ENCODE peak calls at places on chromosomes 5 and 9, in nine cellular contexts. One of them, this sample, is unnamed.

GRCh38 chr9:126232461-126232860 is 94.2 kb upstream of the MVB12B start:
- DNase-seq in HepG2: no peak
- DNase-seq in uterus: no peak
- DNase-seq in naive thymus-derived CD4-positive, alpha-beta T cell: no peak
- DNase-seq in body of pancreas: no peak
- DNase-seq in H1: no peak
- DNase-seq in CD4-positive, alpha-beta T cell: no peak
- DNase-seq in CD8-positive, alpha-beta memory T cell: no peak
- DNase-seq in tibial artery: no peak
- DNase-seq in this sample: no peak

GRCh38 chr5:1337490-1338195 is 7.3 kb downstream of the CLPTM1L start:
- DNase-seq in HepG2: no peak
- DNase-seq in uterus: no peak
- DNase-seq in naive thymus-derived CD4-positive, alpha-beta T cell: no peak
- DNase-seq in body of pancreas: no peak
- DNase-seq in H1: no peak
- DNase-seq in CD4-positive, alpha-beta T cell: no peak
- DNase-seq in CD8-positive, alpha-beta memory T cell: no peak
- DNase-seq in tibial artery: no peak
- DNase-seq in this sample: no peak

GRCh38 chr5:1542755-1543154 is 19.0 kb upstream of the LPCAT1 start:
- DNase-seq in HepG2: no peak
- DNase-seq in uterus: peak
- DNase-seq in naive thymus-derived CD4-positive, alpha-beta T cell: no peak
- DNase-seq in body of pancreas: no peak
- DNase-seq in H1: no peak
- DNase-seq in CD4-positive, alpha-beta T cell: no peak
- DNase-seq in CD8-positive, alpha-beta memory T cell: no peak
- DNase-seq in tibial artery: peak
- DNase-seq in this sample: no peak

GRCh38 chr5:72242796-72243475 is 77.1 kb downstream of the MRPS27 start:
- DNase-seq in HepG2: no peak
- DNase-seq in uterus: no peak
- DNase-seq in naive thymus-derived CD4-positive, alpha-beta T cell: no peak
- DNase-seq in body of pancreas: no peak
- DNase-seq in H1: no peak
- DNase-seq in CD4-positive, alpha-beta T cell: no peak
- DNase-seq in CD8-positive, alpha-beta memory T cell: no peak
- DNase-seq in tibial artery: no peak
- DNase-seq in this sample: no peak

GRCh38 chr9:117784996-117785395 is 80.8 kb downstream of the TLR4 start:
- DNase-seq in HepG2: no peak
- DNase-seq in uterus: no peak
- DNase-seq in naive thymus-derived CD4-positive, alpha-beta T cell: no peak
- DNase-seq in body of pancreas: no peak
- DNase-seq in H1: no peak
- DNase-seq in CD4-positive, alpha-beta T cell: no peak
- DNase-seq in CD8-positive, alpha-beta memory T cell: no peak
- DNase-seq in tibial artery: no peak
- DNase-seq in this sample: no peak

GRCh38 chr5:96961053-96961452 is 25.2 kb downstream of the LNPEP start:
- DNase-seq in HepG2: no peak
- DNase-seq in uterus: no peak
- DNase-seq in naive thymus-derived CD4-positive, alpha-beta T cell: peak
- DNase-seq in body of pancreas: no peak
- DNase-seq in H1: no peak
- DNase-seq in CD4-positive, alpha-beta T cell: no peak
- DNase-seq in CD8-positive, alpha-beta memory T cell: peak
- DNase-seq in tibial artery: no peak
- DNase-seq in this sample: no peak

GRCh38 chr5:168946363-168946762 is 354.6 kb downstream of the SLIT3 start:
- DNase-seq in HepG2: no peak
- DNase-seq in uterus: no peak
- DNase-seq in naive thymus-derived CD4-positive, alpha-beta T cell: no peak
- DNase-seq in body of pancreas: no peak
- DNase-seq in H1: peak
- DNase-seq in CD4-positive, alpha-beta T cell: no peak
- DNase-seq in CD8-positive, alpha-beta memory T cell: no peak
- DNase-seq in tibial artery: no peak
- DNase-seq in this sample: peak

GRCh38 chr9:108014353-108014752 is 524.8 kb upstream of the KLF4 start:
- DNase-seq in HepG2: no peak
- DNase-seq in uterus: no peak
- DNase-seq in naive thymus-derived CD4-positive, alpha-beta T cell: no peak
- DNase-seq in body of pancreas: no peak
- DNase-seq in H1: no peak
- DNase-seq in CD4-positive, alpha-beta T cell: no peak
- DNase-seq in CD8-positive, alpha-beta memory T cell: no peak
- DNase-seq in tibial artery: no peak
- DNase-seq in this sample: no peak

GRCh38 chr5:15763754-15764153 is 263.8 kb downstream of the FBXL7 start:
- DNase-seq in HepG2: no peak
- DNase-seq in uterus: no peak
- DNase-seq in naive thymus-derived CD4-positive, alpha-beta T cell: no peak
- DNase-seq in body of pancreas: no peak
- DNase-seq in H1: no peak
- DNase-seq in CD4-positive, alpha-beta T cell: no peak
- DNase-seq in CD8-positive, alpha-beta memory T cell: no peak
- DNase-seq in tibial artery: no peak
- DNase-seq in this sample: no peak

GRCh38 chr9:110088099-110088498 is 119.9 kb downstream of the C9orf152 start:
- DNase-seq in HepG2: no peak
- DNase-seq in uterus: no peak
- DNase-seq in naive thymus-derived CD4-positive, alpha-beta T cell: no peak
- DNase-seq in body of pancreas: no peak
- DNase-seq in H1: no peak
- DNase-seq in CD4-positive, alpha-beta T cell: no peak
- DNase-seq in CD8-positive, alpha-beta memory T cell: no peak
- DNase-seq in tibial artery: no peak
- DNase-seq in this sample: no peak

GRCh38 chr5:32311404-32312193 is 1.1 kb downstream of the MTMR12 start:
- DNase-seq in HepG2: no peak
- DNase-seq in uterus: no peak
- DNase-seq in naive thymus-derived CD4-positive, alpha-beta T cell: no peak
- DNase-seq in body of pancreas: no peak
- DNase-seq in H1: no peak
- DNase-seq in CD4-positive, alpha-beta T cell: no peak
- DNase-seq in CD8-positive, alpha-beta memory T cell: no peak
- DNase-seq in tibial artery: no peak
- DNase-seq in this sample: no peak

GRCh38 chr9:113390192-113390960 is 10.7 kb downstream of the ALAD start:
- DNase-seq in HepG2: no peak
- DNase-seq in uterus: no peak
- DNase-seq in naive thymus-derived CD4-positive, alpha-beta T cell: no peak
- DNase-seq in body of pancreas: no peak
- DNase-seq in H1: no peak
- DNase-seq in CD4-positive, alpha-beta T cell: no peak
- DNase-seq in CD8-positive, alpha-beta memory T cell: no peak
- DNase-seq in tibial artery: no peak
- DNase-seq in this sample: no peak

GRCh38 chr5:54993318-54993717 is 7.9 kb upstream of the ESM1 start:
- DNase-seq in HepG2: no peak
- DNase-seq in uterus: no peak
- DNase-seq in naive thymus-derived CD4-positive, alpha-beta T cell: no peak
- DNase-seq in body of pancreas: no peak
- DNase-seq in H1: no peak
- DNase-seq in CD4-positive, alpha-beta T cell: no peak
- DNase-seq in CD8-positive, alpha-beta memory T cell: no peak
- DNase-seq in tibial artery: no peak
- DNase-seq in this sample: no peak

GRCh38 chr5:54524082-54524481 is 6.5 kb downstream of the SNX18 start:
- DNase-seq in HepG2: no peak
- DNase-seq in uterus: no peak
- DNase-seq in naive thymus-derived CD4-positive, alpha-beta T cell: no peak
- DNase-seq in body of pancreas: no peak
- DNase-seq in H1: no peak
- DNase-seq in CD4-positive, alpha-beta T cell: no peak
- DNase-seq in CD8-positive, alpha-beta memory T cell: no peak
- DNase-seq in tibial artery: no peak
- DNase-seq in this sample: no peak

GRCh38 chr5:122175852-122176251 is 46.5 kb downstream of the ZNF474 start:
- DNase-seq in HepG2: no peak
- DNase-seq in uterus: no peak
- DNase-seq in naive thymus-derived CD4-positive, alpha-beta T cell: no peak
- DNase-seq in body of pancreas: no peak
- DNase-seq in H1: no peak
- DNase-seq in CD4-positive, alpha-beta T cell: no peak
- DNase-seq in CD8-positive, alpha-beta memory T cell: no peak
- DNase-seq in tibial artery: no peak
- DNase-seq in this sample: no peak

GRCh38 chr5:120734033-120734432 is 269.9 kb downstream of the PRR16 start:
- DNase-seq in HepG2: no peak
- DNase-seq in uterus: no peak
- DNase-seq in naive thymus-derived CD4-positive, alpha-beta T cell: no peak
- DNase-seq in body of pancreas: no peak
- DNase-seq in H1: peak
- DNase-seq in CD4-positive, alpha-beta T cell: no peak
- DNase-seq in CD8-positive, alpha-beta memory T cell: no peak
- DNase-seq in tibial artery: no peak
- DNase-seq in this sample: peak

GRCh38 chr5:68873198-68873597 is 220.6 kb upstream of the SLC30A5 start:
- DNase-seq in HepG2: no peak
- DNase-seq in uterus: no peak
- DNase-seq in naive thymus-derived CD4-positive, alpha-beta T cell: no peak
- DNase-seq in body of pancreas: no peak
- DNase-seq in H1: no peak
- DNase-seq in CD4-positive, alpha-beta T cell: no peak
- DNase-seq in CD8-positive, alpha-beta memory T cell: no peak
- DNase-seq in tibial artery: no peak
- DNase-seq in this sample: no peak

GRCh38 chr9:5336683-5337082 is 3.0 kb downstream of the RLN1 start:
- DNase-seq in HepG2: no peak
- DNase-seq in uterus: no peak
- DNase-seq in naive thymus-derived CD4-positive, alpha-beta T cell: peak
- DNase-seq in body of pancreas: no peak
- DNase-seq in H1: no peak
- DNase-seq in CD4-positive, alpha-beta T cell: peak
- DNase-seq in CD8-positive, alpha-beta memory T cell: peak
- DNase-seq in tibial artery: no peak
- DNase-seq in this sample: no peak

DNA sequence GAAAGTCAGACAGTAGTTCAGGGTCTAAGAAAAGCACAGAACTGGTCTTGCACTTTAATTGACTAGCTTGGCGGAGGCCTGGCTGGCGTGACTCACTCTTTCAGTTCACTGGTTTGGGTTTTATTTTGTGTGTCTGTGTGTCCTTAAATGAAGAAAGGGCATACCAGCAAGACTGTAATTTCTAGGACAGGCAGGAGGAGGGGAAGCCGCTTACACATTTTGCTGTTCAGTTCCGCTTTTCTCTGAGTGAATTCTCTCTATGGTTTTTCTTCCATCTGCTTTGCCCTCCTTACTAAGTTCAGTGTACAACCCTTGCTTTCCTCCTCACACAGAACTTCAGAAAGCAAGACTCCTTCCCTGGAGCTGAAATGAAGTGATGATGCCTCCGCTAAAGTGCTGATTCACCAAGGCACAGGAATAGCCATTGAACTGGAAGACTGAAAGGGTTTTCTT is 150.8 kb downstream of the MEF2C start:
- DNase-seq in HepG2: no peak
- DNase-seq in uterus: peak
- DNase-seq in naive thymus-derived CD4-positive, alpha-beta T cell: no peak
- DNase-seq in body of pancreas: no peak
- DNase-seq in H1: no peak
- DNase-seq in CD4-positive, alpha-beta T cell: no peak
- DNase-seq in CD8-positive, alpha-beta memory T cell: no peak
- DNase-seq in tibial artery: peak
- DNase-seq in this sample: no peak
- H3K27ac ChIP-seq in HepG2: no peak
- H3K27ac ChIP-seq in uterus: peak
- H3K27ac ChIP-seq in naive thymus-derived CD4-positive, alpha-beta T cell: no peak
- H3K27ac ChIP-seq in body of pancreas: no peak
- H3K27ac ChIP-seq in H1: no peak
- H3K27ac ChIP-seq in CD4-positive, alpha-beta T cell: no peak
- H3K27ac ChIP-seq in CD8-positive, alpha-beta memory T cell: no peak
- H3K27ac ChIP-seq in tibial artery: peak
- H3K27ac ChIP-seq in this sample: no peak

DNA sequence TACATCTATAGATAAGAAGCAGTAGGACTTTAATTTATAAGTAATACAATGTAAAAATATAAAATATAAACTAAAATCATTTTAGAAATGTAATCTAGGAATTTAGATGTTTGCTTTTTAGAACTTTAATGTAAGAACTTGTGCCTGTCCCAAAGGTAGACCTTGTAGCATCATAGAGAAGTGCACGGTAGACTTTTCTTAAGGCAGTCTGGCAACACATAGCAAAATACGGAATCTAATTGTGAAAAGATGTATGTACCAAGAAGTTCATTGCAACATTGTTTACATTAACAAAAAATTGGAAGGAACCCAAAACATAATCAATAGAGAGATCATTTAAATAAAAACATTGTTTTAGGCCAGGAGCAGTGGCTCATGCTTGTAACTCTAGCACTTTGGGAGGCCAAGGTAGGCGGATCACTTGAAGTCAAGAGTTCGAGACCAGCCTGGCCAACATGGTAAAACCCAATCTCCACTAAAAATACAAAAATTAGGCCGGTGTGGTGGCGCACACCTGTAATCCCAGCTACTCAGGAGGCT is 84.6 kb upstream of the SMIM15 start:
- DNase-seq in HepG2: no peak
- DNase-seq in uterus: no peak
- DNase-seq in naive thymus-derived CD4-positive, alpha-beta T cell: no peak
- DNase-seq in body of pancreas: peak
- DNase-seq in H1: no peak
- DNase-seq in CD4-positive, alpha-beta T cell: no peak
- DNase-seq in CD8-positive, alpha-beta memory T cell: no peak
- DNase-seq in tibial artery: no peak
- DNase-seq in this sample: no peak
- H3K27ac ChIP-seq in HepG2: no peak
- H3K27ac ChIP-seq in uterus: no peak
- H3K27ac ChIP-seq in naive thymus-derived CD4-positive, alpha-beta T cell: no peak
- H3K27ac ChIP-seq in body of pancreas: peak
- H3K27ac ChIP-seq in H1: no peak
- H3K27ac ChIP-seq in CD4-positive, alpha-beta T cell: no peak
- H3K27ac ChIP-seq in CD8-positive, alpha-beta memory T cell: no peak
- H3K27ac ChIP-seq in tibial artery: no peak
- H3K27ac ChIP-seq in this sample: no peak

DNA sequence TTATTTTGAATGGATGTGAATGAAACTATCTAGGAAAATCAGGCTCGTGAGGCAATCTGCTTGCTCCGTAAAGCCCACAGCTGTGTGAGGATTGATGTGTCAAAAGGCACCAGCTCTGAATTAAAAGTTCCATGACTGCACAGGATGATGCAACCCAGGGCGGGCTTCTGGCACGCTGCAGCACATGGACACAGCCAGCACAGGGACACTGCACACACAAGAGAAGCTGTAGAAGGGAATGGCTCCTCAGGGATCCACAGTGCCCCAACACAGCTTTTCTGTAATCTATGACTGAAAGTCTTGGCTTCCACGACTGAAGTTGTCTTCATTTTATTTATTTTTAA is 151.0 kb downstream of the GCNT1 start:
- DNase-seq in HepG2: no peak
- DNase-seq in uterus: peak
- DNase-seq in naive thymus-derived CD4-positive, alpha-beta T cell: no peak
- DNase-seq in body of pancreas: peak
- DNase-seq in H1: no peak
- DNase-seq in CD4-positive, alpha-beta T cell: no peak
- DNase-seq in CD8-positive, alpha-beta memory T cell: no peak
- DNase-seq in tibial artery: peak
- DNase-seq in this sample: no peak
- H3K27ac ChIP-seq in HepG2: no peak
- H3K27ac ChIP-seq in uterus: no peak
- H3K27ac ChIP-seq in naive thymus-derived CD4-positive, alpha-beta T cell: no peak
- H3K27ac ChIP-seq in body of pancreas: no peak
- H3K27ac ChIP-seq in H1: no peak
- H3K27ac ChIP-seq in CD4-positive, alpha-beta T cell: no peak
- H3K27ac ChIP-seq in CD8-positive, alpha-beta memory T cell: no peak
- H3K27ac ChIP-seq in tibial artery: no peak
- H3K27ac ChIP-seq in this sample: no peak

GRCh38 chr9:20623748-20624124 is 1.4 kb upstream of the MLLT3 start:
- DNase-seq in HepG2: no peak
- DNase-seq in uterus: no peak
- DNase-seq in naive thymus-derived CD4-positive, alpha-beta T cell: no peak
- DNase-seq in body of pancreas: no peak
- DNase-seq in H1: no peak
- DNase-seq in CD4-positive, alpha-beta T cell: no peak
- DNase-seq in CD8-positive, alpha-beta memory T cell: no peak
- DNase-seq in tibial artery: no peak
- DNase-seq in this sample: no peak
- H3K27ac ChIP-seq in HepG2: no peak
- H3K27ac ChIP-seq in uterus: peak
- H3K27ac ChIP-seq in naive thymus-derived CD4-positive, alpha-beta T cell: peak
- H3K27ac ChIP-seq in body of pancreas: no peak
- H3K27ac ChIP-seq in H1: no peak
- H3K27ac ChIP-seq in CD4-positive, alpha-beta T cell: peak
- H3K27ac ChIP-seq in CD8-positive, alpha-beta memory T cell: peak
- H3K27ac ChIP-seq in tibial artery: peak
- H3K27ac ChIP-seq in this sample: no peak

This sample was measured in iPS DF 6.9.